ENCODE peak calls at places on chromosome 22, in six cellular contexts. One of them, this sample, is unnamed.

GRCh38 chr22:35620624-35621245 is 3.6 kb upstream of the MB start:
- DNase-seq in IMR-90: peak
- DNase-seq in mesendoderm: peak
- DNase-seq in H1: no peak
- DNase-seq in H9: no peak
- DNase-seq in neuronal stem cell: no peak
- DNase-seq in this sample: peak

GRCh38 chr22:45402466-45402865 is 10.9 kb downstream of the SMC1B start:
- DNase-seq in IMR-90: no peak
- DNase-seq in mesendoderm: no peak
- DNase-seq in H1: no peak
- DNase-seq in H9: no peak
- DNase-seq in neuronal stem cell: no peak
- DNase-seq in this sample: no peak

GRCh38 chr22:50479686-50480085 is 1.7 kb upstream of the ADM2 start:
- DNase-seq in IMR-90: no peak
- DNase-seq in mesendoderm: no peak
- DNase-seq in H1: no peak
- DNase-seq in H9: no peak
- DNase-seq in neuronal stem cell: no peak
- DNase-seq in this sample: no peak

GRCh38 chr22:49026476-49027121 is 801.1 kb downstream of the BRD1 start:
- DNase-seq in IMR-90: no peak
- DNase-seq in mesendoderm: peak
- DNase-seq in H1: peak
- DNase-seq in H9: peak
- DNase-seq in neuronal stem cell: no peak
- DNase-seq in this sample: no peak

GRCh38 chr22:39470462-39471335 is 13.9 kb downstream of the MGAT3 start:
- DNase-seq in IMR-90: no peak
- DNase-seq in mesendoderm: no peak
- DNase-seq in H1: no peak
- DNase-seq in H9: no peak
- DNase-seq in neuronal stem cell: no peak
- DNase-seq in this sample: no peak

GRCh38 chr22:49022816-49023160 is 804.9 kb downstream of the BRD1 start:
- DNase-seq in IMR-90: no peak
- DNase-seq in mesendoderm: no peak
- DNase-seq in H1: no peak
- DNase-seq in H9: no peak
- DNase-seq in neuronal stem cell: no peak
- DNase-seq in this sample: no peak

GRCh38 chr22:39236321-39237275 is 8.2 kb downstream of the PDGFB start:
- DNase-seq in IMR-90: no peak
- DNase-seq in mesendoderm: no peak
- DNase-seq in H1: no peak
- DNase-seq in H9: no peak
- DNase-seq in neuronal stem cell: no peak
- DNase-seq in this sample: no peak

GRCh38 chr22:49815641-49816071 is 12.0 kb downstream of the BRD1 start:
- DNase-seq in IMR-90: peak
- DNase-seq in mesendoderm: no peak
- DNase-seq in H1: no peak
- DNase-seq in H9: no peak
- DNase-seq in neuronal stem cell: no peak
- DNase-seq in this sample: no peak

GRCh38 chr22:29457730-29458129 is 19.3 kb downstream of the RFPL1 start:
- DNase-seq in IMR-90: peak
- DNase-seq in mesendoderm: peak
- DNase-seq in H1: peak
- DNase-seq in H9: peak
- DNase-seq in neuronal stem cell: peak
- DNase-seq in this sample: peak

GRCh38 chr22:29625090-29625825 is 21.8 kb downstream of the NF2 start:
- DNase-seq in IMR-90: peak
- DNase-seq in mesendoderm: peak
- DNase-seq in H1: no peak
- DNase-seq in H9: no peak
- DNase-seq in neuronal stem cell: peak
- DNase-seq in this sample: peak

GRCh38 chr22:45818130-45819085 is 146.8 kb downstream of the ATXN10 start:
- DNase-seq in IMR-90: no peak
- DNase-seq in mesendoderm: peak
- DNase-seq in H1: no peak
- DNase-seq in H9: no peak
- DNase-seq in neuronal stem cell: no peak
- DNase-seq in this sample: peak

GRCh38 chr22:39306456-39307361 is 12.7 kb downstream of the RPL3 start:
- DNase-seq in IMR-90: no peak
- DNase-seq in mesendoderm: peak
- DNase-seq in H1: peak
- DNase-seq in H9: peak
- DNase-seq in neuronal stem cell: no peak
- DNase-seq in this sample: peak

GRCh38 chr22:29253561-29254282 is 14.1 kb downstream of the RHBDD3 start:
- DNase-seq in IMR-90: no peak
- DNase-seq in mesendoderm: peak
- DNase-seq in H1: no peak
- DNase-seq in H9: no peak
- DNase-seq in neuronal stem cell: no peak
- DNase-seq in this sample: no peak

GRCh38 chr22:30169002-30169401 is 77.6 kb downstream of the LIF start:
- DNase-seq in IMR-90: no peak
- DNase-seq in mesendoderm: no peak
- DNase-seq in H1: no peak
- DNase-seq in H9: no peak
- DNase-seq in neuronal stem cell: no peak
- DNase-seq in this sample: no peak

GRCh38 chr22:25127274-25127673 is 72.4 kb upstream of the CRYBB3 start:
- DNase-seq in IMR-90: no peak
- DNase-seq in mesendoderm: peak
- DNase-seq in H1: no peak
- DNase-seq in H9: no peak
- DNase-seq in neuronal stem cell: no peak
- DNase-seq in this sample: no peak

GRCh38 chr22:25130462-25130861 is 69.2 kb upstream of the CRYBB3 start:
- DNase-seq in IMR-90: no peak
- DNase-seq in mesendoderm: no peak
- DNase-seq in H1: no peak
- DNase-seq in H9: no peak
- DNase-seq in neuronal stem cell: no peak
- DNase-seq in this sample: no peak

GRCh38 chr22:25134028-25134427 is 65.6 kb upstream of the CRYBB3 start:
- DNase-seq in IMR-90: no peak
- DNase-seq in mesendoderm: no peak
- DNase-seq in H1: no peak
- DNase-seq in H9: no peak
- DNase-seq in neuronal stem cell: no peak
- DNase-seq in this sample: no peak

GRCh38 chr22:25134451-25134850 is 65.2 kb upstream of the CRYBB3 start:
- DNase-seq in IMR-90: no peak
- DNase-seq in mesendoderm: no peak
- DNase-seq in H1: no peak
- DNase-seq in H9: no peak
- DNase-seq in neuronal stem cell: no peak
- DNase-seq in this sample: no peak

GRCh38 chr22:25131198-25131887 is 68.3 kb upstream of the CRYBB3 start:
- DNase-seq in IMR-90: no peak
- DNase-seq in mesendoderm: no peak
- DNase-seq in H1: no peak
- DNase-seq in H9: no peak
- DNase-seq in neuronal stem cell: no peak
- DNase-seq in this sample: no peak
- H2BK15ac ChIP-seq in IMR-90: no peak
- H2BK15ac ChIP-seq in mesendoderm: no peak
- H2BK15ac ChIP-seq in H1: no peak
- H2BK15ac ChIP-seq in H9: no peak
- H2BK15ac ChIP-seq in neuronal stem cell: peak
- H2BK15ac ChIP-seq in this sample: no peak

DNA sequence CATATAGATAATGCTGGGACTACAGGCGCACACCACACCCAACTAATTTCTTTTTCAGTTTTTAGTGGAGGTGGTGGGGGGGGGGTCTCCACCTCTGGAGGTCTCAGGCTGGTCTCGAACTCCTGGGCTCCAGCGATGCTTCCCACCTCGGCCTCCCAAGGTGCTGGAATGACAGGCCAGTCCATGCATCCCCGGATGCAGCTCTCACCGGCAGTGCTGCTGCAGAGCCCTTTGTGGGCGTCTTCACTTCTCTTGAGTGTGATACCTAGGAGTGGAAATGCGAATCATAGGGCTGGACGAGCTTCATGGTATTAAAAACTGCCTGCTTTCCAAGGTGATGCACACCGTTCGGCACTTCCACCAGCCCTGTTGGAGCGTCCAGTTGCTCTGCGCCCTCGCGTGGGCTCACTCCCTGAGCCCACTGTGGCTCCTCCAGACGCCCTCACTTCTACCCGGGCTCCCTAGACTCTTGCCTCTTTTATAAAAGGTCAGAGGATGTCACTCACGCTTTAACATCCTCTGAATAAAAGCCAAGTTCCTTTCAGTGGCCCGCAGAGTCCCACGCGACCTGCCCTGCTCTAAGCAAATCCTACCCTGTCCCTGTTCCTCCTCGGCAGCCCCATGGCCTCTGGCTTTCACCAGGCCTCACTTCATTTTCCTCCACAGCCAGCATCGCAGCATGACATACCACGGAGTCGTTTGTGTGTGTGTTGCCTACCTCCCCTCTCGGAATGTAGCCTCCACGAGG is 833 bp upstream of the BID start:
- DNase-seq in IMR-90: no peak
- DNase-seq in mesendoderm: no peak
- DNase-seq in H1: no peak
- DNase-seq in H9: no peak
- DNase-seq in neuronal stem cell: no peak
- DNase-seq in this sample: no peak
- H3K9ac ChIP-seq in IMR-90: no peak
- H3K9ac ChIP-seq in mesendoderm: no peak
- H3K9ac ChIP-seq in H1: no peak
- H3K9ac ChIP-seq in H9: no peak
- H3K9ac ChIP-seq in neuronal stem cell: peak
- H3K9ac ChIP-seq in this sample: peak

GRCh38 chr22:37486224-37486845 is at the start of gene MFNG:
- DNase-seq in IMR-90: peak
- DNase-seq in mesendoderm: peak
- DNase-seq in H1: peak
- DNase-seq in H9: peak
- DNase-seq in neuronal stem cell: peak
- DNase-seq in this sample: peak

GRCh38 chr22:37487559-37487958 is 1.4 kb upstream of the MFNG start:
- DNase-seq in IMR-90: no peak
- DNase-seq in mesendoderm: no peak
- DNase-seq in H1: no peak
- DNase-seq in H9: no peak
- DNase-seq in neuronal stem cell: no peak
- DNase-seq in this sample: no peak

GRCh38 chr22:37488337-37489135 is 2.4 kb upstream of the MFNG start:
- DNase-seq in IMR-90: no peak
- DNase-seq in mesendoderm: no peak
- DNase-seq in H1: no peak
- DNase-seq in H9: no peak
- DNase-seq in neuronal stem cell: no peak
- DNase-seq in this sample: no peak

GRCh38 chr22:37485714-37486223 is 415 bp downstream of the MFNG start:
- DNase-seq in IMR-90: no peak
- DNase-seq in mesendoderm: no peak
- DNase-seq in H1: no peak
- DNase-seq in H9: no peak
- DNase-seq in neuronal stem cell: no peak
- DNase-seq in this sample: no peak

DNA sequence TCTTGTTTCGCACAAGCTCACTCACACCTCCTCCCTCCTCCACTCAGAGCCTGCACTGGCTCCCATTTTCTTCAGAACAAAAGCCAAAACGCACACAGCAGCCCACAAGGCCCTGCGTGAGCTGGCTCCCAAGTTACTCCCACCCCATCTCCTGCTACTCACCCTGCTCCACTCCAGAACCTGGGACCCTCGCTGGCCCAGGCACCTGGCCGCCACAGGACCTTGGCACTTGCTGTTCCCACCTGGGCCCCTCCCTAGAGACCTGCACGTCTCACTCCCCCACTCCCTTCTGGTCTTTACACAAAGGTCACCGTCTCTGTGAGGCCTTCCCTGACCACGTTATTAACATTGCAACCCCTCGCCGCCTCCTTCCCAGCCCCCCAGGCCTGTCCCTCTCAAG is 945 bp upstream of the MFNG start:
- DNase-seq in IMR-90: no peak
- DNase-seq in mesendoderm: no peak
- DNase-seq in H1: no peak
- DNase-seq in H9: no peak
- DNase-seq in neuronal stem cell: no peak
- DNase-seq in this sample: no peak
- H2BK15ac ChIP-seq in IMR-90: no peak
- H2BK15ac ChIP-seq in mesendoderm: no peak
- H2BK15ac ChIP-seq in H1: no peak
- H2BK15ac ChIP-seq in H9: no peak
- H2BK15ac ChIP-seq in neuronal stem cell: peak
- H2BK15ac ChIP-seq in this sample: no peak

GRCh38 chr22:44088976-44089570 is 65.0 kb downstream of the PARVB start:
- DNase-seq in IMR-90: peak
- DNase-seq in mesendoderm: no peak
- DNase-seq in H1: no peak
- DNase-seq in H9: no peak
- DNase-seq in neuronal stem cell: no peak
- DNase-seq in this sample: no peak
- H3K9ac ChIP-seq in IMR-90: no peak
- H3K9ac ChIP-seq in mesendoderm: no peak
- H3K9ac ChIP-seq in H1: no peak
- H3K9ac ChIP-seq in H9: no peak
- H3K9ac ChIP-seq in neuronal stem cell: no peak
- H3K9ac ChIP-seq in this sample: no peak